ENCODE peak calls at places on chromosomes 3 and 15, in ten cellular contexts. Y is A549; P is astrocyte of the spinal cord; W is CD8-positive, alpha-beta T cell; Q is GM06990; L is pancreas; Z is H1; D is effector memory CD4-positive, alpha-beta T cell; S is IMR-90; X is NB4. N is an unnamed sample.

GRCh38 chr15:43209059-43209824 is 11.6 kb downstream of the EPB42 start:
- DNase-seq in D (no peak), L (no peak), P (no peak), X (peak; percentile 54), W (no peak), Y (peak; percentile 35), Z (no peak), Q (no peak), S (no peak), N (peak; percentile 54)

GRCh38 chr3:64496786-64497560 is 190.8 kb downstream of the ADAMTS9 start:
- DNase-seq in X (no peak), Y (no peak), Z (no peak), L (no peak), W (no peak), D (no peak), P (no peak), Q (no peak), S (no peak), N (no peak)

GRCh38 chr3:31878231-31878838 is 102.7 kb downstream of the OSBPL10 start:
- DNase-seq in Y (no peak), X (no peak), P (no peak), D (no peak), Q (no peak), S (peak; percentile 57), Z (no peak), L (no peak), W (no peak), N (no peak)

GRCh38 chr15:85582719-85583089 is 202.3 kb downstream of the AKAP13 start:
- DNase-seq in Q (peak; percentile 63), X (no peak), Y (no peak), Z (no peak), S (peak; percentile 46), W (peak; percentile 58), L (peak; percentile 55), D (peak; percentile 61), P (no peak), N (no peak)

GRCh38 chr3:10985181-10985580 is 7.4 kb upstream of the SLC6A1 start:
- DNase-seq in Y (no peak), L (no peak), S (no peak), P (no peak), D (no peak), Z (no peak), W (no peak), Q (no peak), X (no peak), N (no peak)

GRCh38 chr3:43870844-43871626 is 180.3 kb downstream of the ABHD5 start:
- DNase-seq in X (no peak), W (no peak), S (no peak), Z (peak; percentile 17), P (no peak), D (no peak), Y (no peak), Q (no peak), L (no peak), N (peak; percentile 67)

GRCh38 chr3:142213298-142213697 is 12.1 kb downstream of the GK5 start:
- DNase-seq in L (no peak), S (no peak), D (no peak), W (no peak), P (peak; percentile 52), Q (no peak), Y (no peak), Z (no peak), X (no peak), N (no peak)

GRCh38 chr3:50369271-50369670 is 9.9 kb upstream of the TMEM115 start:
- DNase-seq in Y (no peak), D (no peak), S (no peak), Z (no peak), X (no peak), L (no peak), P (no peak), W (no peak), Q (no peak), N (peak; percentile 65)

GRCh38 chr3:168088106-168088722 is 7.5 kb downstream of the GOLIM4 start:
- DNase-seq in P (no peak), L (no peak), Z (no peak), S (no peak), W (no peak), Y (peak; percentile 3), X (peak; percentile 64), Q (peak; percentile 44), D (no peak), N (no peak)

GRCh38 chr3:114878119-114878839 is 268.8 kb downstream of the ZBTB20 start:
- DNase-seq in Z (no peak), W (no peak), L (no peak), S (peak; percentile 81), X (no peak), P (peak; percentile 51), D (no peak), Q (no peak), Y (no peak), N (peak; percentile 55)

GRCh38 chr3:114879059-114880031 is 267.7 kb downstream of the ZBTB20 start:
- DNase-seq in L (no peak), Q (no peak), D (no peak), W (no peak), S (peak; percentile 77), Z (no peak), X (no peak), Y (no peak), P (peak; percentile 62), N (peak; percentile 67)

GRCh38 chr3:114880078-114880477 is 267.0 kb downstream of the ZBTB20 start:
- DNase-seq in Z (no peak), D (no peak), P (peak; percentile 61), W (no peak), L (peak; percentile 22), Q (no peak), S (peak; percentile 2), X (no peak), Y (no peak), N (no peak)

GRCh38 chr3:114874447-114874846 is 272.6 kb downstream of the ZBTB20 start:
- DNase-seq in S (no peak), P (no peak), W (no peak), L (no peak), Z (no peak), Y (no peak), D (no peak), X (no peak), Q (no peak), N (no peak)

DNA sequence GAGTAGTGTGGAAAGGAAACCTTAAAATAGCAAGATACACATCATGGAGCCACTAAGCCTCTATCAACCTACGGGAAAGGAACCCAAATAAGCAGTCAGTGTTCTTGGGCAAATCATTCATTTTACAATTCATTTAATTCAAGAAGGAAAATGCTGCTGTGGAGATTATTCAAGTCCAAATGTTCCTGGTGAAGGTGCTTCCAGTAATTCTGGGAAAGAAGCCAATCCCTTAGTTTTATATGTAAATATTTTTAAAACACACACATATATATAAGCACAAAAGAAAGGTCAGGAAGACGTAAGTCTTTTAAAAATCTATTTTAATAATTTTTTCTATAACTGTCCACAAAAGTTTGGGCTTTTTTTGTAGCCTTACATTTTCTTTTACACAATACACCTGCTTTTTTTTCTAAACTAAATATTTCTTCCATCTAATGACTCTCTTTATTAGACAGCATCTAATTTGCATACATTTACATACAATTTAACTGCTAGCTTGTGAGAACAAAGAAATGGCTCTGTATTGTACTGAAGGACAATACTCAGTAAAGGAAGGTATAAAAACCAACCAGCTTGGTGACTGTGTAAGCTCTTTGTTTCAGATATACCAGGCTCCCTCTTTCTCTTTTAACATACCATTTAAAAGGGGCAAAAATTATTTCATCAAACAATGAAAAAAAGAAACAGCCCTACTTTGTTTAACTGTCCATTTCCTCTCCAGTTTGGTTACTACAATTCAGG is 269.5 kb downstream of the ZBTB20 start:
- DNase-seq in D (no peak), X (no peak), Q (no peak), W (no peak), Y (no peak), L (no peak), P (peak; percentile 10), S (peak; percentile 48), Z (no peak), N (no peak)
- H3K4me3 ChIP-seq in D (no peak overlapping the region), X (no peak overlapping the region), Q (no peak overlapping the region), W (no peak overlapping the region), Y (no peak overlapping the region), L (no peak overlapping the region), P (no peak overlapping the region), S (no peak overlapping the region), Z (no peak overlapping the region), N (no peak overlapping the region)

DNA sequence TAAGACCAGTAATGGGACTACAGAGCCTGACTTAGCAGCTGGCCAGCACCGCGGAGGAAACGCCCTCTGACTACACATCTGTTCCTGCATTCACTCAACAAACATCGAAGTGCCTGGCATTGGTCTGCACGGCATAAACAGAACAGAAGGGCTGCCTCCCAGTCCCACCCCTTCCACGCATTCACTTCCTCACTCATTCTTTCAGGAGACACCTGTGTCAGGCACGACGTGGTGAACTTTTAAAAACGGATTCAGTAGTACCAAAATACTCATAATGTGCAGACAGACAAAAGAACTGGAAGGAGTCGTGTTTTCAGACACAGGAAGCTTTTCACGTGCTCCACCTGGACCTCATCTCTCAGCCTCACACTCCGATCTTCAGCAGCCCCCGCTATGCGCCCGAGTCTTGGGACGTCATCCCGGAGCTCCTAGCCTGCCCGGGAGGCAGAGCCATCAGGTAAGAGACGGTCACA is 123.3 kb downstream of the XXYLT1 start:
- DNase-seq in S (peak; percentile 62), Y (no peak), X (no peak), Q (peak; percentile 75), P (peak; percentile 51), Z (no peak), W (no peak), L (no peak), D (no peak), N (no peak)
- H3K4me3 ChIP-seq in S (no peak overlapping the region), Y (no peak overlapping the region), X (no peak overlapping the region), Q (peak overlapping the region; percentile 66), P (no peak overlapping the region), Z (no peak overlapping the region), W (peak overlapping the region; percentile 44), L (no peak overlapping the region), D (peak overlapping the region; percentile 31), N (no peak overlapping the region)

DNA sequence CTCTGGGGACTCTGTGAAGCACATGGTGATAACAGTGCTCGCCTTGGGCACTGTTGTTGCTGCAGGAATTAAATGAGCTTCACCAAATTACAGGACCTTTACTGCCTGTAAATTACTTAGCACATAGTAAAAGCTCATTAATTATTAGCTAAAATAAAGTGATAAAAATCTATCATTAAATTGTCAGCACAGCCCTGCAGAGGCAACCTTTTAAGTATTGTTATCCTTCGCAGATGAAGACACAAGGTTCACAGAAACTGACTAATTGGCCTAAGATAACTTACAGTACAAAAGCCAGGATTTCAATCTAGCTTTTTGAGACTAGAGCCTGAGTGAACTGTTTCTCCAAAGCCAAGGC is 96.0 kb downstream of the ST6GAL1 start:
- DNase-seq in L (no peak), Z (no peak), W (no peak), P (no peak), Y (no peak), S (no peak), X (no peak), D (no peak), Q (no peak), N (no peak)
- H3K4me3 ChIP-seq in L (no peak overlapping the region), Z (no peak overlapping the region), W (peak overlapping the region; percentile 71), P (no peak overlapping the region), Y (no peak overlapping the region), S (no peak overlapping the region), X (no peak overlapping the region), D (peak overlapping the region; percentile 47), Q (peak overlapping the region; percentile 67), N (no peak overlapping the region)

DNA sequence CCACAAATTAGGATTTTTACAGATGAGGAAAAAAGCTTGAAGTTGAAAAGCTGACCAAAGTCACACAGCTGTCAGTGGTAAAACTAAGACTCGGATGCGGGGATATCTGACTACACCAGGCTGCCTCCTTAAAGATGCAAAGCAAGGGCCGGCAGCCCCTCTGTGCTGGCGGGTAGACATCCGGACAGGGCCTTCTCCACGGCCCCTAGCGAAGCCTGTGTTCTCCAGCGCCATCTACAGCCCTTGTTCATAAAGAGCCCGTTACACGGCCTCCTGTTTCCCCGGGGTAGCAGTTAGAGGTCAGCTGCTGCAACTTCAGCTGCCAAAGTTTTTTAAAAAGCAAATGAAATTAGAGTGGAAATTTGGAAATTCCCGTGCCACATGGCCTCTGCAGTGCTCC is 383.0 kb downstream of the TBL1XR1 start:
- DNase-seq in Q (peak; percentile 9), Y (peak; percentile 5), X (peak; percentile 55), L (peak; percentile 50), D (no peak), S (peak; percentile 43), W (no peak), Z (peak; percentile 83), P (peak; percentile 51), N (peak; percentile 60)
- H3K4me3 ChIP-seq in Q (no peak overlapping the region), Y (no peak overlapping the region), X (no peak overlapping the region), L (no peak overlapping the region), D (no peak overlapping the region), S (no peak overlapping the region), W (no peak overlapping the region), Z (no peak overlapping the region), P (no peak overlapping the region), N (no peak overlapping the region)